ENCODE peak calls at places on chromosomes 13 and 19, in eight cellular contexts. Z is epithelial cell of esophagus, P is thoracic aorta, W is NCI-H748 treated with DMSO at 0.1 percent for 48 hours, C is NCI-H510A treated with DMSO at 0.1 percent for 48 hours, T is iris pigment epithelial cell, H is AG10803, R is uterus. X is an unnamed sample.

GRCh38 chr19:3135961-3136683 is at the start of gene GNA15:
- DNase-seq in Z (peak), P (no peak), W (no peak), C (no peak), T (no peak), H (no peak), R (no peak), X (no peak)

GRCh38 chr19:38004505-38005223 is 97.7 kb downstream of the SIPA1L3 start:
- DNase-seq in Z (peak), P (peak), W (no peak), C (peak), T (peak), H (peak), R (peak), X (peak)

GRCh38 chr19:40836754-40837429 is 13.4 kb downstream of the CYP2A6 start:
- DNase-seq in Z (no peak), P (no peak), W (no peak), C (no peak), T (no peak), H (no peak), R (no peak), X (no peak)

GRCh38 chr13:26280295-26280694 is 26.4 kb downstream of the CDK8 start:
- DNase-seq in Z (peak), P (no peak), W (no peak), C (no peak), T (peak), H (peak), R (no peak), X (no peak)

GRCh38 chr19:3119071-3119781 is 16.6 kb upstream of the GNA15 start:
- DNase-seq in Z (no peak), P (no peak), W (no peak), C (no peak), T (no peak), H (no peak), R (no peak), X (no peak)

GRCh38 chr19:7360393-7360984 is 11.8 kb downstream of the ARHGEF18 start:
- DNase-seq in Z (no peak), P (no peak), W (no peak), C (no peak), T (peak), H (no peak), R (peak), X (no peak)

GRCh38 chr13:78816592-78816991 is 157.6 kb upstream of the OBI1 start:
- DNase-seq in Z (no peak), P (no peak), W (no peak), C (no peak), T (no peak), H (no peak), R (no peak), X (no peak)

GRCh38 chr13:34153428-34154180 is 335.7 kb downstream of the RFC3 start:
- DNase-seq in Z (no peak), P (no peak), W (no peak), C (no peak), T (no peak), H (no peak), R (no peak), X (no peak)

GRCh38 chr19:56103027-56103614 is 18.0 kb downstream of the ZNF787 start:
- DNase-seq in Z (no peak), P (no peak), W (no peak), C (no peak), T (no peak), H (no peak), R (no peak), X (no peak)